ENCODE peak calls at places on chromosomes 4 and X, in ten cellular contexts. W is NCI-H524; F is glutamatergic neuron; Z is HuH-7.5; D is progenitor cell of endocrine pancreas; A is fibroblast of lung; Q is GM03348; P is stimulated activated CD8-positive, alpha-beta memory T cell treated with anti-CD3 and anti-CD28 coated beads, Interleukin-12 subunit alpha, Interleukin-12 subunit beta, amount 100 ng/mL, for 1 hour; R is left lung; H is mesendoderm. K is an unnamed sample.

GRCh38 chrX:47235691-47236103 is 2.9 kb downstream of the USP11 start:
- DNase-seq in Q (no peak), D (no peak), R (no peak), F (no peak), A (no peak), P (no peak), Z (no peak), H (no peak), W (no peak), K (no peak)

GRCh38 chrX:19628006-19628575 is 112.8 kb upstream of the MAP3K15 start:
- DNase-seq in H (no peak), P (no peak), W (no peak), Q (peak; percentile 10), A (peak; percentile 54), Z (no peak), D (no peak), F (no peak), R (no peak), K (no peak)

GRCh38 chr4:156636398-156636797 is 335.2 kb downstream of the PDGFC start:
- DNase-seq in A (no peak), D (no peak), H (peak; percentile 1), Z (no peak), F (no peak), W (no peak), R (no peak), P (no peak), Q (no peak), K (no peak)

GRCh38 chrX:79623098-79623762 is 256.1 kb upstream of the ITM2A start:
- DNase-seq in A (no peak), W (no peak), R (no peak), Q (no peak), D (no peak), F (no peak), P (no peak), Z (no peak), H (no peak), K (no peak)

GRCh38 chr4:168715889-168716288 is 219.0 kb downstream of the PALLD start:
- DNase-seq in F (no peak), A (no peak), P (no peak), H (no peak), W (no peak), D (no peak), R (no peak), Z (no peak), Q (no peak), K (no peak)

GRCh38 chr4:46211406-46211805 is 87.6 kb upstream of the GABRG1 start:
- DNase-seq in P (no peak), W (no peak), D (no peak), R (no peak), Q (no peak), Z (no peak), A (peak; percentile 20), F (no peak), H (no peak), K (no peak)

GRCh38 chrX:16687514-16687913 is 25.0 kb downstream of the CTPS2 start:
- DNase-seq in P (no peak), R (no peak), F (no peak), W (no peak), Q (peak; percentile 22), H (no peak), D (no peak), A (peak; percentile 43), Z (no peak), K (no peak)

GRCh38 chr4:54228064-54228527 is 997 bp upstream of the PDGFRA start:
- DNase-seq in H (peak; percentile 85), Z (peak; percentile 97), W (peak; percentile 21), Q (peak; percentile 87), P (no peak), R (peak; percentile 75), F (peak; percentile 91), A (peak; percentile 68), D (peak; percentile 79), K (no peak)

GRCh38 chr4:123390846-123391456 is 5.6 kb upstream of the SPRY1 start:
- DNase-seq in Q (peak; percentile 39), D (no peak), P (no peak), R (no peak), H (peak; percentile 16), F (no peak), Z (no peak), A (no peak), W (no peak), K (no peak)

GRCh38 chr4:38470708-38471262 is 193.2 kb upstream of the KLF3 start:
- DNase-seq in A (peak; percentile 36), W (no peak), F (no peak), P (no peak), Z (no peak), D (no peak), R (no peak), Q (no peak), H (no peak), K (no peak)

GRCh38 chr4:92184566-92184965 is 119.2 kb upstream of the GRID2 start:
- DNase-seq in Q (no peak), A (peak; percentile 22), D (no peak), H (no peak), R (no peak), P (no peak), F (no peak), Z (no peak), W (no peak), K (no peak)

GRCh38 chr4:87465739-87466366 is 43.5 kb downstream of the NUDT9 start:
- DNase-seq in W (no peak), F (no peak), D (no peak), A (peak; percentile 48), Z (no peak), H (peak; percentile 52), R (no peak), P (no peak), Q (peak; percentile 61), K (no peak)

GRCh38 chr4:130183796-130184195 is 1087.8 kb downstream of the C4orf33 start:
- DNase-seq in P (no peak), Q (no peak), R (no peak), H (no peak), Z (no peak), D (no peak), A (no peak), F (no peak), W (no peak), K (no peak)

GRCh38 chrX:104668550-104668949 is 102.6 kb downstream of the IL1RAPL2 start:
- DNase-seq in D (no peak), W (peak; percentile 10), A (peak; percentile 39), R (no peak), Z (no peak), P (no peak), F (no peak), H (peak; percentile 26), Q (no peak), K (no peak)

GRCh38 chr4:170270628-170271027 is 180.9 kb upstream of the AADAT start:
- DNase-seq in D (no peak), P (no peak), Q (no peak), H (no peak), Z (no peak), W (no peak), A (no peak), R (no peak), F (no peak), K (no peak)

K was measured in DMS 273 treated with DMSO at 0.1 percent for 48 hours.